ENCODE peak calls at places on chromosomes 16 and 17, in four cellular contexts. G, B, R and H are unnamed samples.

GRCh38 chr16:87461466-87461975 is 31.3 kb downstream of the ZCCHC14 start:
- DNase-seq in G (no peak), B (peak), R (peak), H (peak)

GRCh38 chr17:67624886-67625656 is 92.7 kb upstream of the NOL11 start:
- DNase-seq in G (no peak), B (no peak), R (no peak), H (no peak)

GRCh38 chr17:29384901-29385300 is 5.3 kb upstream of the TAOK1 start:
- DNase-seq in G (no peak), B (no peak), R (peak), H (peak)

GRCh38 chr17:7956208-7956965 is 24.4 kb downstream of the CNTROB start:
- DNase-seq in G (peak), B (peak), R (no peak), H (no peak)

GRCh38 chr17:39926135-39926587 is 1.2 kb downstream of the ORMDL3 start:
- DNase-seq in G (no peak), B (no peak), R (no peak), H (peak)

GRCh38 chr17:54899721-54900456 is 763 bp upstream of the TOM1L1 start:
- DNase-seq in G (no peak), B (no peak), R (no peak), H (peak)

GRCh38 chr17:77233635-77234334 is 93.0 kb downstream of the SEC14L1 start:
- DNase-seq in G (peak), B (no peak), R (peak), H (peak)

GRCh38 chr17:76243826-76244679 is 3.8 kb upstream of the RNF157 start:
- DNase-seq in G (peak), B (no peak), R (no peak), H (no peak)

GRCh38 chr16:88477631-88478030 is 24.6 kb downstream of the ZFPM1 start:
- DNase-seq in G (no peak), B (no peak), R (no peak), H (no peak)

GRCh38 chr17:59763861-59764260 is 56.4 kb downstream of the VMP1 start:
- DNase-seq in G (peak), B (no peak), R (peak), H (no peak)

GRCh38 chr17:19648475-19649406 is at the start of gene ALDH3A2:
- DNase-seq in G (peak), B (peak), R (peak), H (peak)

GRCh38 chr16:89442990-89443726 is 47.2 kb downstream of the ANKRD11 start:
- DNase-seq in G (peak), B (peak), R (peak), H (peak)

GRCh38 chr16:79328327-79329162 is 272.0 kb downstream of the MAF start:
- DNase-seq in G (no peak), B (no peak), R (no peak), H (no peak)

DNA sequence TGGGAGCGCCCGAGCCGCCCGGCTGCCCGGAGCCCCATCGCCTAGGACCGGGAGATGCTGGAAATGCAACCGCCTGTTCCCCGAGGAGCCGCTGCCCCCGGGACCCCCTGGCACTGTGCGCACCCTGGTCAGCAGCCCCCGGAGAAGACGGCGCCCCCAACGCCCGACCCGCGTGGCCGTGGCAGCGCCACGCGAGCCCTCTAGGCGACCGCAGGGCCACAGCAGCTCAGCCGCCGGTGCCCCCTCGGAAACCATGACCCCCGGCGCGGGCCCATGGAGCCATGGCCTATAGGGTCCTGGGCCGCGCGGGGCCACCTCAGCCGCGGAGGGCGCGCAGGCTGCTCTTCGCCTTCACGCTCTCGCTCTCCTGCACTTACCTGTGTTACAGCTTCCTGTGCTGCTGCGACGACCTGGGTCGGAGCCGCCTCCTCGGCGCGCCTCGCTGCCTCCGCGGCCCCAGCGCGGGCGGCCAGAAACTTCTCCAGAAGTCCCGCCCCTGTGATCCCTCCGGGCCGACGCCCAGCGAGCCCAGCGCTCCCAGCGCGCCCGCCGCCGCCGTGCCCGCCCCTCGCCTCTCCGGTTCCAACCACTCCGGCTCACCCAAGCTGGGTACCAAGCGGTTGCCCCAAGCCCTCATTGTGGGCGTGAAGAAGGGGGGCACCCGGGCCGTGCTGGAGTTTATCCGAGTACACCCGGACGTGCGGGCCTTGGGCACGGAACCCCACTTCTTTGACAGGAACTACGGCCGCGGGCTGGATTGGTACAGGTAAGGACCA is 556 bp downstream of the HS3ST2 start:
- DNase-seq in G (no peak), B (no peak), R (peak), H (no peak)
- TF ChIP-seq CTCF in G (no peak), B (no peak), R (no peak), H (no peak)

DNA sequence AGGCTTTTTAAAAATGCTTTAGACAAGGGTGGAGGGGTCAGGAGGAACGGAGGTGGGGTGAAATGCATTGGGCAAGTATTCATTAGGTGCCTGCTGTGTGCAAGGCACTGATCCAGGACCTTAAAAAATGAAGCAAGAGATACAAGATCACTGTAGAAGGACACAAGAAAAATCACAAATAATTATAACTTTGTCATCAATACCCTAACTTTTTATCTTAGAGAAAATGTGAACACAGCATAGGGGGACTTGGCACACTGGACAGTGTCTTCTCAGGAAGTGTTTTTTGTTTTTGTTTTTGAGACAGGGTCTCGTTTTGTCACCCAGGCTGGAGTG is 7.0 kb downstream of the EPOP start:
- DNase-seq in G (no peak), B (no peak), R (no peak), H (no peak)
- TF ChIP-seq CTCF in G (no peak), B (no peak), R (no peak), H (no peak)

DNA sequence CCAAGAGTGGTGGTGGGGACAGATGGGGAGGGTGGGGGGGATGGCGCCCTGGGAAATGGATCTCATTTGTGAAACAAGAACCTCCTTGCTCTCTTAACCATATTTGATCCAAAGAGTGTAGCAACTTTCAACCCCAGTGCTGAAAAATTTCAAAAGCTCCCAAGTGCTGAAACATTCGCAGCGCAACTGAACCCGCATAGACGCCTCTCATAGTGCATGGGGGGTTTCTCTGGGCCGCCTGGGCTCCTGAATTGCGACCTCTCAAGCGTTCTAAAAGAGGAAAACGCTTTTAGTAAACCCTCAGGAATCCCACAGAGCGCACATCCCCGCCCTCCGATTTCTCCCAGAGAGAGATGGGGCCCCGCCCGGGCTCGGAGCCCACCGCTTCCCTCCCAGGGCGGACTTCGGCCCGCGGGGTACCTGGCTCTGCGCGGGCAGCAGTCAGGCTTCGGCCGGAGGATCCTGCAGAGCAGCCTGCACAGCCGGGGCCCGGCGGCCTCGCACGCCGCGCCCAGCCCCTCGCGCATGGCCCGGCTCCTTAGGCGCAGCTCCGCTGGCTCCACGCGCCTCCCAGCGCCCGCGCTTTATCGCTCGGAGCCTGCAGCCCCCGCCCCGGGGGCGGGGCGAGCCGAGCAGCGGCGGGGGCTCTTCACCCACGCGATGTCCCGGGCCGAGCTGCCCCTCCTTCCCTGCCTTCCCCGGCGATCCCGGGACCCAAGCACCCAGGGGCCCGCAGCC is 7.0 kb downstream of the NOS2 start:
- DNase-seq in G (no peak), B (no peak), R (no peak), H (no peak)
- TF ChIP-seq CTCF in G (no peak), B (no peak), R (no peak), H (no peak)

DNA sequence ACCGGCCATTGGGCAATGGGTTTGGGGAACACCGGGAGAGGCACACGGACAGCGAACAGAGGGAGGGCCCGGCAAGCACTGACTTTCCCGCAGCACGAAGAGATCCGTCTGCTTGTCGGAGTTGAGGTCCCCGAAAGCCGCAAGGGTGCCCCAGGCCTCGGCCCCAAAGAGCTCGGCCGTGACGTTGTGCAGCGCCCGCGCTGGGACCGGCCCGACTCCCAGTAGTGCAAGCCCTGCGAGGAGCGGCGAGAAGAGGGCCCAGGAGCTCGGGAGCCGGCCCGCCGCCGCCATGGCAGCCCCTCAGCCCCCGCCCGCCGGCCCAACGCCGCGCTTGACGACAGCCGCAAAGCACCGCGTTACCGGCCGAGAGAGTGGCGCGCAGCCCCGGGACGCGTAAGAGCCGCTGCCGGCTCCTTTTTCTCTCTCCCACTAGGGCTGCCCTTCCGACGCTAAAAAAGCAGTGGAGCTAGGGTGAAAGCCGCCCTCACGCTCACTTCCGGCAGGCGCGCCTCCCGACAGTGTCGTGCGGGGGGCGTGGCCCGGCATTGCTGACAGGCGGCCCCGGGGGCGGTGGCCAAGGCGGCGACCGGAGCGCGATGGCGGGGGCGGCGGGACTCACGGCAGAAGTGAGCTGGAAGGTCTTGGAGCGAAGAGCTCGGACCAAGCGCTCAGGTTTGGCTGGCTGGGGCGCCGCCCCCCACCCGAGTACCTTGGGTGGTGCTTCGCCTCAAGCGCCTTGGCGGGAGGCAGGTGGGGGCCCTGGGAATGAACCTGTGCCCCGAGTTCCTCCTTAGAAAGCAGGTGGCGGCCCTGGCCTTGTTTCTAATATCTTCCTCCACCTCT is at the start of the genes ITFG1 and PHKB:
- DNase-seq in G (peak), B (peak), R (peak), H (peak)
- TF ChIP-seq CTCF in G (no peak), B (peak), R (no peak), H (no peak)

GRCh38 chr16:83781-84615 is 6.0 kb downstream of the MPG start:
- DNase-seq in G (no peak), B (no peak), R (no peak), H (no peak)
- TF ChIP-seq CTCF in G (no peak), B (no peak), R (no peak), H (no peak)

DNA sequence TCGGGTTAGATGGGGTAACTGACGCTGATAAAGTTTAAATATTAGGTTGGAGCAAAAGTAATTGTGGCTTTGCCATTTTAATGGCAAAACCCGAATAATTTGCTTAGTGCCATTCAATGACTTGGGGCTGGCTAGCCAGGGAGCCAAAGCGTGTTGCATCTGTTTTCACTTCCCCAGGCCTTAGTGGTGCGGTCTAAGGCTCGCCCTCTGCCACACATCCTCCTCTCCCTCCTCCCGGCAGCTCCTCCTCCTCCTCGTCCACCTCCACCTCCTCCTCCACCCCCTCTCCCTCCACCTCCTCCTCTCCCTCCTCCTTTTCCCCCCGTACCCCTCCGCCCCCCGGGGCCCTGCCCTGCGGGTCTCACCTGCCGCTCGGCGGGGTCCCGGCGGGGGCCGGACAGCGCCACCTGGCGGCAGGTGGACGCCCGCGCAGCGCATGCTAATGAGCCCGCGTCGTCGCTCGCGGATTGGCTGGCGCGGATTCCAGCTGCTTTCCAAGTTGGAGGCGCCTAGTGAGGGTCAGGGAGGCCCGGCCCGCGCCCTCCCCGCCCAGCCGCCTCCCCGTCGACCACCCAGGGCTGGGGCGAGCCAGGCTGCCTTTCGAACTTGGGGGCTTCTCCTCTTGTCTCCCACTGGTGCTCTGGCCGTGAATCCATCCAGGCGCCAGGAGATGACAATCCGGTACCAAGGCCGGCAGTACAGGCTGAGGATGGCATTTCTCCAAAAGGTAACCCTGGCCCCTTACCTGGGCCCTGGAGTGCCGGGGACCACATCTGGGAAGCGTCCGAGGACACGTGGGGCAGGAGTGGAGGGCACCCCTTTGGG is 36.6 kb upstream of the RGS9 start:
- DNase-seq in G (peak), B (peak), R (peak), H (peak)
- TF ChIP-seq CTCF in G (peak), B (peak), R (peak), H (peak)

GRCh38 chr16:64950262-64950661 is 171.6 kb downstream of the CDH11 start:
- DNase-seq in G (no peak), B (no peak), R (no peak), H (no peak)
- TF ChIP-seq CTCF in G (peak), B (no peak), R (peak), H (no peak)

DNA sequence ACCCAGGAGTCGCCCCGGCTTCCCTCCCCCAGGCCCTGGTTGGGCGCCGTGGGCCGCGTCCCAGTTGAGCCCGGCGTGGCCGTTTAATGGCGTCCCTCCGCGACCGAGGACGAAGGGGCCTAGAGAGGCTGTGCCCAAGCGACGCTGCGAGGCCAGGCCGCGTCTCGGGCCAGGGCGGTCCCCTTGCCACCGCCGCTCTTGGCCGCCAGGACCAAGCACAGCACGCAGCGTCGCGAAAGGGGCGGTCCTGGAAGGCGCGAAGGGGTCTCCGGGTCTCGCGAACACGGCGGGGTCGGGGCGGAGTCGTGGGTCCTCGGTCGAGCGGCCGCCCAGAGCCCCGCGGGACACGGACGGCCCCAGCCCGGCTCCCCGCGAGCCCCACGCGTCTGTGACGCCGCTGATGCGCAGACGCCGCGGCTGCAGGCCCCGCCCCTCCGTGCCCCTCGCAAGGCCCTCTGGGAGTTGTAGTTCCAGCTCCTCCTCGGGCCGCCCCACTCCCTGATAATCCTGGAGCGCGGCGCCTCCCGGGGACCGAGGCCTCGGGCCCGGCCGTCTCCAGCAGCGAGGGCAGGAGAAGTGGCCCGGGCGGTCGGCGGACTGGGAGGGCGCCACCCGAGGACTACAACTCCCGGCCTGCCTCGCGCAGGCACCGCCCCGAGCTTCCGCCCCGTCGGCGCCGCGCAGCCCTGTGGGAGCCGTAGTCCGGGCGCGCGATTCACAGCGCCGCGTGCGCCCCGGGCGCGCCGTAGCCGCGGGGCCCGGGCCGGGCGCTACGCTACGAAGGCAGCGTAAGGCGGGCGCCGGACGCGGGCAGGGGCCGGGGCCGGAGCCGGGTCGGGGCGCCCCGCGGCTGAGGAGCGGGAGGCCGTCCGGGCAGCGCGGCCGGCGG is at the start of gene CAPN15:
- DNase-seq in G (peak), B (peak), R (peak), H (peak)
- TF ChIP-seq CTCF in G (no peak), B (peak), R (no peak), H (peak)

GRCh38 chr16:15749371-15749770 is 99.3 kb downstream of the NDE1 start:
- DNase-seq in G (no peak), B (no peak), R (no peak), H (no peak)

GRCh38 chr16:15749985-15750384 is 99.9 kb downstream of the NDE1 start:
- DNase-seq in G (no peak), B (no peak), R (no peak), H (no peak)

GRCh38 chr16:15754821-15755534 is 101.8 kb downstream of the MYH11 start:
- DNase-seq in G (no peak), B (no peak), R (peak), H (no peak)

GRCh38 chr16:15752717-15753488 is 102.9 kb downstream of the NDE1 start:
- DNase-seq in G (no peak), B (no peak), R (no peak), H (no peak)

DNA sequence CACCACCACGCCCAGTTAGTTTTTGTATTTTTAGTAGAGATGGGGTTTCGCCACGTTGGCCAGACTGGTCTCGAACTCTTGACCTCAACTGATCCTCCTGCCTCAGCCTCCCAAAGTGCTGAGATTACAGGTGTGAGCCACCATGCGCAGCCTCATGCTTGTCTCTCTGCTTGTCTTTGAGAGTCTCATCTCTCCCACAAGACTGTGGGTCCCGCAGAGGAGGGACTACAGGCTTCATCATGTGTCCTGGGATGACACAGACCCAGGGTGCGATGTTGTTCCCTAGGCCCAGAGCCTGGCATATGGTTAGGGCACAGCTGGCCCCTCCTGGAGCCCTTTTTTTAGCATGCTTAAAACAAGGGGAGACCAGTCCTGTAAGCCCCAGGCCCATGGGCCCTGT is 101.9 kb downstream of the NDE1 start:
- DNase-seq in G (no peak), B (no peak), R (no peak), H (no peak)
- TF ChIP-seq CTCF in G (no peak), B (no peak), R (no peak), H (no peak)